ENCODE peak calls at places on chromosome 20, in four cellular contexts. Z, O, J and K are unnamed samples.

GRCh38 chr20:24049081-24049480 is 60.5 kb upstream of the GGTLC1 start:
- DNase-seq in Z (no peak), O (no peak), J (no peak), K (no peak)

GRCh38 chr20:47456952-47457724 is 44.5 kb upstream of the NCOA3 start:
- DNase-seq in Z (no peak), O (no peak), J (no peak), K (peak; percentile 20)

GRCh38 chr20:24700166-24700860 is 230.9 kb downstream of the SYNDIG1 start:
- DNase-seq in Z (no peak), O (no peak), J (no peak), K (no peak)

GRCh38 chr20:20360464-20360863 is 7.4 kb upstream of the INSM1 start:
- DNase-seq in Z (peak; percentile 72), O (peak; percentile 67), J (no peak), K (peak; percentile 51)

GRCh38 chr20:760751-761417 is 7.4 kb downstream of the SLC52A3 start:
- DNase-seq in Z (peak; percentile 90), O (peak; percentile 52), J (no peak), K (peak; percentile 86)

GRCh38 chr20:1473244-1473635 is 6.6 kb upstream of the NSFL1C start:
- DNase-seq in Z (no peak), O (no peak), J (no peak), K (no peak)

GRCh38 chr20:61840661-61841455 is 224.8 kb downstream of the TAF4 start:
- DNase-seq in Z (no peak), O (no peak), J (no peak), K (no peak)

GRCh38 chr20:23156842-23157423 is 70.8 kb upstream of the CD93 start:
- DNase-seq in Z (no peak), O (no peak), J (no peak), K (peak; percentile 11)

GRCh38 chr20:20888273-20888656 is 175.8 kb upstream of the RALGAPA2 start:
- DNase-seq in Z (no peak), O (no peak), J (no peak), K (no peak)

GRCh38 chr20:62242196-62242595 is 3.9 kb downstream of the OSBPL2 start:
- DNase-seq in Z (no peak), O (no peak), J (no peak), K (no peak)

GRCh38 chr20:61073376-61073775 is 178.7 kb upstream of the CDH4 start:
- DNase-seq in Z (no peak), O (no peak), J (no peak), K (no peak)

GRCh38 chr20:38514185-38514584 is 41.5 kb downstream of the RALGAPB start:
- DNase-seq in Z (no peak), O (no peak), J (no peak), K (no peak)

GRCh38 chr20:10716855-10717254 is 43.1 kb upstream of the JAG1 start:
- DNase-seq in Z (no peak), O (peak; percentile 46), J (no peak), K (no peak)

GRCh38 chr20:62739067-62739466 is 30.4 kb downstream of the NTSR1 start:
- DNase-seq in Z (no peak), O (no peak), J (no peak), K (no peak)

GRCh38 chr20:10939297-10939949 is 265.6 kb upstream of the JAG1 start:
- DNase-seq in Z (no peak), O (no peak), J (no peak), K (no peak)

GRCh38 chr20:47917549-47918070 is 132.3 kb upstream of the SULF2 start:
- DNase-seq in Z (no peak), O (no peak), J (no peak), K (no peak)

GRCh38 chr20:8512003-8512402 is 379.9 kb downstream of the PLCB1 start:
- DNase-seq in Z (no peak), O (no peak), J (no peak), K (no peak)

GRCh38 chr20:23266530-23267398 is 83.8 kb upstream of the NXT1 start:
- DNase-seq in Z (no peak), O (no peak), J (no peak), K (no peak)

GRCh38 chr20:31704225-31705119 is 18.2 kb downstream of the BCL2L1 start:
- DNase-seq in Z (no peak), O (peak; percentile 100), J (no peak), K (no peak)

GRCh38 chr20:44805335-44805734 is 5.0 kb downstream of the RIMS4 start:
- DNase-seq in Z (no peak), O (no peak), J (no peak), K (no peak)

GRCh38 chr20:14883324-14883723 is 545.9 kb upstream of the FLRT3 start:
- DNase-seq in Z (no peak), O (no peak), J (no peak), K (no peak)

DNA sequence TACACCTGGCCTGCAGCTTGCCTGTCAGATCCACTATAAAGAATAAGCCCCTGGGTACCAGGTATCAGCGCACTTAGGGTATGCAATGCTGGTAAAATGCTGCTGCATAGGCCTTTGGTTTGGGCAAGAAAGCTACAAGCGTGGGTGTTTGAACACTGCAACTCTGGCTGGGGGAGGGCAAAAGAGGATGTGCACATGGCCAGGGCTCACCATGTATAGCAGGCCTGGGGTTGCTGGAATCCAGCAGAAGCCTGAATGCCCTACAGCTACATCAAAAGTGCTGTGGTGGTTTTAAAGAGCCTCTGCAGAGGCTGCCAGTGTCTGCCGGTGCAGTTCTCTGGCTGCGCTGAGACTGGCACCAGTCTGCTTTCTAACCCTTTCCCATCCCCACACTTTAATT is 51.7 kb downstream of the UQCC1 start:
- DNase-seq in Z (no peak), O (no peak), J (no peak), K (no peak)
- TF ChIP-seq TARDBP in Z (no peak), O (no peak), J (no peak), K (no peak)

GRCh38 chr20:58606184-58606583 is 44.9 kb upstream of the STX16 start:
- DNase-seq in Z (no peak), O (no peak), J (no peak), K (no peak)

GRCh38 chr20:58602124-58602523 is 49.0 kb upstream of the STX16 start:
- DNase-seq in Z (no peak), O (no peak), J (no peak), K (no peak)

GRCh38 chr20:58604410-58604881 is 46.6 kb upstream of the STX16 start:
- DNase-seq in Z (no peak), O (no peak), J (no peak), K (no peak)

GRCh38 chr20:58605292-58606065 is 45.6 kb upstream of the STX16 start:
- DNase-seq in Z (no peak), O (no peak), J (no peak), K (no peak)

GRCh38 chr20:58603656-58604184 is 47.4 kb upstream of the STX16 start:
- DNase-seq in Z (no peak), O (no peak), J (no peak), K (no peak)
- TF ChIP-seq TARDBP in Z (no peak), O (no peak), J (no peak), K (no peak)

GRCh38 chr20:49167811-49168507 is 20.2 kb downstream of the STAU1 start:
- DNase-seq in Z (no peak), O (no peak), J (no peak), K (no peak)

GRCh38 chr20:49165611-49166010 is 22.5 kb downstream of the STAU1 start:
- DNase-seq in Z (no peak), O (no peak), J (no peak), K (no peak)

GRCh38 chr20:49163696-49164095 is 24.4 kb downstream of the STAU1 start:
- DNase-seq in Z (no peak), O (no peak), J (no peak), K (no peak)

GRCh38 chr20:49169547-49169946 is 18.6 kb downstream of the STAU1 start:
- DNase-seq in Z (no peak), O (no peak), J (no peak), K (no peak)

GRCh38 chr20:49166534-49167449 is 21.3 kb downstream of the STAU1 start:
- DNase-seq in Z (no peak), O (no peak), J (no peak), K (no peak)
- TF ChIP-seq TARDBP in Z (no peak), O (no peak), J (no peak), K (no peak)

DNA sequence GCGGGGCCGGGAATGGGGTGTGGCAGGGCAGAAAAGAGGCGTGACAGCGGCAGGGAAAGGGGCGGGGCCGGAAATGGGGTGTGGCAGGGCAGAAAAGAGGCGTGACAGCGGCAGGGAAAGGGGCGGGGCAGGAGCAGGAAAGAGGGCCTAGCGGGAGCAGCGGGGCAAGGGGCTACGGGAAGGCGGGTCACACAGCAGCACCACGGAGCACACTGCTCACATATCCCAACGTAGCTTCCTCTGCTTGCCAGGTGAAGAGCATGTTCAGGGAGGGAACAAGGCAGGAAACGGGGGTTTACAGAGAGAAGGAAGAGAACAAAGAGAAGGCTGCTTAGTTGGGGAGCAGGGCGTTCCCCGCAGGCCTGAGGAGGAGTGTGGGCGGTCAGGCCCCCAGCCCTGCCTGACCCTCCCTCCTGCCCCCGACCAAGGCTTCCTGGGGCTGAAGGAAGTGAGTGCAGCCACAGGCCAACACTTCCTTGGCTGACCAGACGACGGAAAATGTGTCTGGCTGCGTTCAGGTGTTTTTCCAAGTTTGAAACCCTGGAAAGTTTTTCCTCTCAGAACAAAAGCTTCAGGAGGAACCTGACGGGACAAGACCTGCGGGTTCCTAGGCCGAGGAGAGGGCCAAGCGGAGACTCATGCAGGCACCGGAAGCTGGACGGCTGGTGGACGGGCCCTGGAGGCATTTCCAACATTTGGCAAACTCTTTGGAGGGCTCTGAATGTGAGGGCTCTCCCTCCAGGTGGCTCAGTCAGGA is 13.8 kb downstream of the UCKL1 start:
- DNase-seq in Z (peak; percentile 76), O (no peak), J (no peak), K (peak; percentile 84)
- TF ChIP-seq TARDBP in Z (no peak), O (no peak), J (no peak), K (no peak)

GRCh38 chr20:18665135-18665534 is 77.3 kb downstream of the DTD1 start:
- DNase-seq in Z (no peak), O (no peak), J (no peak), K (no peak)
- TF ChIP-seq TARDBP in Z (no peak), O (no peak), J (no peak), K (no peak)